ENCODE peak calls at places on chromosomes 4 and X, in seven cellular contexts. One of them, this sample, is unnamed.

GRCh38 chr4:86106475-86106874 is 253.4 kb downstream of the MAPK10 start:
- DNase-seq in IMR-90: no peak
- DNase-seq in stimulated activated CD4-positive, alpha-beta T cell treated with anti-CD3 and anti-CD28 coated beads, Interleukin-4, amount 100 ng/mL, for 1 hour: no peak
- DNase-seq in fibroblast of pulmonary artery: no peak
- DNase-seq in astrocyte of the spinal cord: no peak
- DNase-seq in T-helper 1 cell: no peak
- DNase-seq in heart right ventricle: no peak
- DNase-seq in this sample: no peak

GRCh38 chr4:89196056-89196674 is 84.8 kb downstream of the TIGD2 start:
- DNase-seq in IMR-90: no peak
- DNase-seq in stimulated activated CD4-positive, alpha-beta T cell treated with anti-CD3 and anti-CD28 coated beads, Interleukin-4, amount 100 ng/mL, for 1 hour: no peak
- DNase-seq in fibroblast of pulmonary artery: no peak
- DNase-seq in astrocyte of the spinal cord: peak
- DNase-seq in T-helper 1 cell: no peak
- DNase-seq in heart right ventricle: no peak
- DNase-seq in this sample: no peak

GRCh38 chr4:155667538-155668511 is 1.2 kb downstream of the GUCY1A1 start:
- DNase-seq in IMR-90: peak
- DNase-seq in stimulated activated CD4-positive, alpha-beta T cell treated with anti-CD3 and anti-CD28 coated beads, Interleukin-4, amount 100 ng/mL, for 1 hour: no peak
- DNase-seq in fibroblast of pulmonary artery: peak
- DNase-seq in astrocyte of the spinal cord: peak
- DNase-seq in T-helper 1 cell: no peak
- DNase-seq in heart right ventricle: peak
- DNase-seq in this sample: peak

GRCh38 chr4:55406545-55406944 is 10.8 kb downstream of the TMEM165 start:
- DNase-seq in IMR-90: no peak
- DNase-seq in stimulated activated CD4-positive, alpha-beta T cell treated with anti-CD3 and anti-CD28 coated beads, Interleukin-4, amount 100 ng/mL, for 1 hour: no peak
- DNase-seq in fibroblast of pulmonary artery: no peak
- DNase-seq in astrocyte of the spinal cord: no peak
- DNase-seq in T-helper 1 cell: no peak
- DNase-seq in heart right ventricle: no peak
- DNase-seq in this sample: no peak

GRCh38 chrX:150291014-150291413 is 72.1 kb upstream of the MAMLD1 start:
- DNase-seq in IMR-90: no peak
- DNase-seq in stimulated activated CD4-positive, alpha-beta T cell treated with anti-CD3 and anti-CD28 coated beads, Interleukin-4, amount 100 ng/mL, for 1 hour: no peak
- DNase-seq in fibroblast of pulmonary artery: no peak
- DNase-seq in astrocyte of the spinal cord: no peak
- DNase-seq in T-helper 1 cell: no peak
- DNase-seq in heart right ventricle: no peak
- DNase-seq in this sample: no peak

GRCh38 chrX:57772637-57773036 is 92.6 kb upstream of the NLRP2B start:
- DNase-seq in IMR-90: no peak
- DNase-seq in stimulated activated CD4-positive, alpha-beta T cell treated with anti-CD3 and anti-CD28 coated beads, Interleukin-4, amount 100 ng/mL, for 1 hour: no peak
- DNase-seq in fibroblast of pulmonary artery: no peak
- DNase-seq in astrocyte of the spinal cord: no peak
- DNase-seq in T-helper 1 cell: no peak
- DNase-seq in heart right ventricle: no peak
- DNase-seq in this sample: no peak

GRCh38 chrX:2664497-2664896 is 26.6 kb upstream of the CD99 start:
- DNase-seq in IMR-90: peak
- DNase-seq in stimulated activated CD4-positive, alpha-beta T cell treated with anti-CD3 and anti-CD28 coated beads, Interleukin-4, amount 100 ng/mL, for 1 hour: no peak
- DNase-seq in fibroblast of pulmonary artery: peak
- DNase-seq in astrocyte of the spinal cord: peak
- DNase-seq in T-helper 1 cell: no peak
- DNase-seq in heart right ventricle: peak
- DNase-seq in this sample: no peak

GRCh38 chrX:148380107-148380506 is 120.3 kb upstream of the AFF2 start:
- DNase-seq in IMR-90: no peak
- DNase-seq in stimulated activated CD4-positive, alpha-beta T cell treated with anti-CD3 and anti-CD28 coated beads, Interleukin-4, amount 100 ng/mL, for 1 hour: no peak
- DNase-seq in fibroblast of pulmonary artery: no peak
- DNase-seq in astrocyte of the spinal cord: no peak
- DNase-seq in T-helper 1 cell: no peak
- DNase-seq in heart right ventricle: no peak
- DNase-seq in this sample: no peak

GRCh38 chr4:94540476-94540875 is 88.7 kb downstream of the PDLIM5 start:
- DNase-seq in IMR-90: no peak
- DNase-seq in stimulated activated CD4-positive, alpha-beta T cell treated with anti-CD3 and anti-CD28 coated beads, Interleukin-4, amount 100 ng/mL, for 1 hour: no peak
- DNase-seq in fibroblast of pulmonary artery: no peak
- DNase-seq in astrocyte of the spinal cord: no peak
- DNase-seq in T-helper 1 cell: no peak
- DNase-seq in heart right ventricle: no peak
- DNase-seq in this sample: no peak

GRCh38 chrX:92232182-92232581 is 453.0 kb downstream of the PCDH11X start:
- DNase-seq in IMR-90: peak
- DNase-seq in stimulated activated CD4-positive, alpha-beta T cell treated with anti-CD3 and anti-CD28 coated beads, Interleukin-4, amount 100 ng/mL, for 1 hour: no peak
- DNase-seq in fibroblast of pulmonary artery: peak
- DNase-seq in astrocyte of the spinal cord: peak
- DNase-seq in T-helper 1 cell: no peak
- DNase-seq in heart right ventricle: no peak
- DNase-seq in this sample: no peak

GRCh38 chr4:38757945-38758344 is 24.8 kb downstream of the TLR10 start:
- DNase-seq in IMR-90: no peak
- DNase-seq in stimulated activated CD4-positive, alpha-beta T cell treated with anti-CD3 and anti-CD28 coated beads, Interleukin-4, amount 100 ng/mL, for 1 hour: no peak
- DNase-seq in fibroblast of pulmonary artery: no peak
- DNase-seq in astrocyte of the spinal cord: no peak
- DNase-seq in T-helper 1 cell: no peak
- DNase-seq in heart right ventricle: no peak
- DNase-seq in this sample: no peak

GRCh38 chrX:133660356-133660755 is 245.1 kb upstream of the GPC4 start:
- DNase-seq in IMR-90: peak
- DNase-seq in stimulated activated CD4-positive, alpha-beta T cell treated with anti-CD3 and anti-CD28 coated beads, Interleukin-4, amount 100 ng/mL, for 1 hour: no peak
- DNase-seq in fibroblast of pulmonary artery: peak
- DNase-seq in astrocyte of the spinal cord: peak
- DNase-seq in T-helper 1 cell: no peak
- DNase-seq in heart right ventricle: no peak
- DNase-seq in this sample: no peak

GRCh38 chrX:120741452-120741851 is 111.6 kb upstream of the C1GALT1C1 start:
- DNase-seq in IMR-90: no peak
- DNase-seq in stimulated activated CD4-positive, alpha-beta T cell treated with anti-CD3 and anti-CD28 coated beads, Interleukin-4, amount 100 ng/mL, for 1 hour: no peak
- DNase-seq in fibroblast of pulmonary artery: no peak
- DNase-seq in astrocyte of the spinal cord: no peak
- DNase-seq in T-helper 1 cell: no peak
- DNase-seq in heart right ventricle: no peak
- DNase-seq in this sample: no peak

GRCh38 chrX:17836830-17837229 is 24.3 kb downstream of the RAI2 start:
- DNase-seq in IMR-90: no peak
- DNase-seq in stimulated activated CD4-positive, alpha-beta T cell treated with anti-CD3 and anti-CD28 coated beads, Interleukin-4, amount 100 ng/mL, for 1 hour: no peak
- DNase-seq in fibroblast of pulmonary artery: no peak
- DNase-seq in astrocyte of the spinal cord: no peak
- DNase-seq in T-helper 1 cell: no peak
- DNase-seq in heart right ventricle: no peak
- DNase-seq in this sample: no peak

GRCh38 chrX:13092455-13092941 is 48.1 kb upstream of the FAM9C start:
- DNase-seq in IMR-90: no peak
- DNase-seq in stimulated activated CD4-positive, alpha-beta T cell treated with anti-CD3 and anti-CD28 coated beads, Interleukin-4, amount 100 ng/mL, for 1 hour: peak
- DNase-seq in fibroblast of pulmonary artery: no peak
- DNase-seq in astrocyte of the spinal cord: no peak
- DNase-seq in T-helper 1 cell: peak
- DNase-seq in heart right ventricle: no peak
- DNase-seq in this sample: peak

GRCh38 chrX:47637546-47638195 is 7.9 kb upstream of the CFP start:
- DNase-seq in IMR-90: no peak
- DNase-seq in stimulated activated CD4-positive, alpha-beta T cell treated with anti-CD3 and anti-CD28 coated beads, Interleukin-4, amount 100 ng/mL, for 1 hour: peak
- DNase-seq in fibroblast of pulmonary artery: no peak
- DNase-seq in astrocyte of the spinal cord: peak
- DNase-seq in T-helper 1 cell: no peak
- DNase-seq in heart right ventricle: peak
- DNase-seq in this sample: no peak

GRCh38 chr4:162061214-162061613 is 102.6 kb downstream of the FSTL5 start:
- DNase-seq in IMR-90: no peak
- DNase-seq in stimulated activated CD4-positive, alpha-beta T cell treated with anti-CD3 and anti-CD28 coated beads, Interleukin-4, amount 100 ng/mL, for 1 hour: no peak
- DNase-seq in fibroblast of pulmonary artery: no peak
- DNase-seq in astrocyte of the spinal cord: peak
- DNase-seq in T-helper 1 cell: no peak
- DNase-seq in heart right ventricle: no peak
- DNase-seq in this sample: no peak

GRCh38 chrX:53244610-53245009 is 19.6 kb upstream of the KDM5C start:
- DNase-seq in IMR-90: no peak
- DNase-seq in stimulated activated CD4-positive, alpha-beta T cell treated with anti-CD3 and anti-CD28 coated beads, Interleukin-4, amount 100 ng/mL, for 1 hour: no peak
- DNase-seq in fibroblast of pulmonary artery: no peak
- DNase-seq in astrocyte of the spinal cord: no peak
- DNase-seq in T-helper 1 cell: no peak
- DNase-seq in heart right ventricle: no peak
- DNase-seq in this sample: no peak

GRCh38 chrX:49058794-49059193 is at the start of gene CCDC120:
- DNase-seq in IMR-90: no peak
- DNase-seq in stimulated activated CD4-positive, alpha-beta T cell treated with anti-CD3 and anti-CD28 coated beads, Interleukin-4, amount 100 ng/mL, for 1 hour: no peak
- DNase-seq in fibroblast of pulmonary artery: no peak
- DNase-seq in astrocyte of the spinal cord: no peak
- DNase-seq in T-helper 1 cell: no peak
- DNase-seq in heart right ventricle: no peak
- DNase-seq in this sample: peak

GRCh38 chrX:150934453-150934852 is 36.0 kb upstream of the CD99L2 start:
- DNase-seq in IMR-90: peak
- DNase-seq in stimulated activated CD4-positive, alpha-beta T cell treated with anti-CD3 and anti-CD28 coated beads, Interleukin-4, amount 100 ng/mL, for 1 hour: no peak
- DNase-seq in fibroblast of pulmonary artery: peak
- DNase-seq in astrocyte of the spinal cord: peak
- DNase-seq in T-helper 1 cell: no peak
- DNase-seq in heart right ventricle: peak
- DNase-seq in this sample: no peak

GRCh38 chrX:113975441-113975840 is 608.4 kb upstream of the HTR2C start:
- DNase-seq in IMR-90: no peak
- DNase-seq in stimulated activated CD4-positive, alpha-beta T cell treated with anti-CD3 and anti-CD28 coated beads, Interleukin-4, amount 100 ng/mL, for 1 hour: no peak
- DNase-seq in fibroblast of pulmonary artery: no peak
- DNase-seq in astrocyte of the spinal cord: no peak
- DNase-seq in T-helper 1 cell: no peak
- DNase-seq in heart right ventricle: no peak
- DNase-seq in this sample: no peak

GRCh38 chr4:107619065-107619464 is 101.0 kb downstream of the PAPSS1 start:
- DNase-seq in IMR-90: peak
- DNase-seq in stimulated activated CD4-positive, alpha-beta T cell treated with anti-CD3 and anti-CD28 coated beads, Interleukin-4, amount 100 ng/mL, for 1 hour: no peak
- DNase-seq in fibroblast of pulmonary artery: peak
- DNase-seq in astrocyte of the spinal cord: peak
- DNase-seq in T-helper 1 cell: no peak
- DNase-seq in heart right ventricle: no peak
- DNase-seq in this sample: no peak

GRCh38 chrX:11629593-11630211 is 36.0 kb downstream of the ARHGAP6 start:
- DNase-seq in IMR-90: peak
- DNase-seq in stimulated activated CD4-positive, alpha-beta T cell treated with anti-CD3 and anti-CD28 coated beads, Interleukin-4, amount 100 ng/mL, for 1 hour: no peak
- DNase-seq in fibroblast of pulmonary artery: peak
- DNase-seq in astrocyte of the spinal cord: peak
- DNase-seq in T-helper 1 cell: no peak
- DNase-seq in heart right ventricle: peak
- DNase-seq in this sample: no peak

GRCh38 chr4:45646885-45647598 is 476.8 kb downstream of the GABRG1 start:
- DNase-seq in IMR-90: no peak
- DNase-seq in stimulated activated CD4-positive, alpha-beta T cell treated with anti-CD3 and anti-CD28 coated beads, Interleukin-4, amount 100 ng/mL, for 1 hour: no peak
- DNase-seq in fibroblast of pulmonary artery: no peak
- DNase-seq in astrocyte of the spinal cord: no peak
- DNase-seq in T-helper 1 cell: no peak
- DNase-seq in heart right ventricle: no peak
- DNase-seq in this sample: no peak

GRCh38 chrX:53584891-53585290 is 101.6 kb downstream of the HUWE1 start:
- DNase-seq in IMR-90: no peak
- DNase-seq in stimulated activated CD4-positive, alpha-beta T cell treated with anti-CD3 and anti-CD28 coated beads, Interleukin-4, amount 100 ng/mL, for 1 hour: no peak
- DNase-seq in fibroblast of pulmonary artery: no peak
- DNase-seq in astrocyte of the spinal cord: no peak
- DNase-seq in T-helper 1 cell: no peak
- DNase-seq in heart right ventricle: no peak
- DNase-seq in this sample: no peak

GRCh38 chr4:13892739-13893105 is 265.2 kb upstream of the BOD1L1 start:
- DNase-seq in IMR-90: peak
- DNase-seq in stimulated activated CD4-positive, alpha-beta T cell treated with anti-CD3 and anti-CD28 coated beads, Interleukin-4, amount 100 ng/mL, for 1 hour: no peak
- DNase-seq in fibroblast of pulmonary artery: peak
- DNase-seq in astrocyte of the spinal cord: peak
- DNase-seq in T-helper 1 cell: no peak
- DNase-seq in heart right ventricle: no peak
- DNase-seq in this sample: no peak

GRCh38 chr4:139391731-139392130 is 62.2 kb upstream of the RAB33B start:
- DNase-seq in IMR-90: no peak
- DNase-seq in stimulated activated CD4-positive, alpha-beta T cell treated with anti-CD3 and anti-CD28 coated beads, Interleukin-4, amount 100 ng/mL, for 1 hour: no peak
- DNase-seq in fibroblast of pulmonary artery: no peak
- DNase-seq in astrocyte of the spinal cord: no peak
- DNase-seq in T-helper 1 cell: no peak
- DNase-seq in heart right ventricle: no peak
- DNase-seq in this sample: no peak

This sample was measured in pancreas.